ENCODE peak calls at places on chromosomes 7 and 10, in ten cellular contexts. V is psoas muscle; U is fibroblast of lung; Z is heart left ventricle; C is heart right ventricle; G is right lobe of liver; I is CD8-positive, alpha-beta memory T cell; E is H9; P is aorta; B is ascending aorta. F is an unnamed sample.

GRCh38 chr7:41755100-41755499 is 52.2 kb upstream of the INHBA start:
- DNase-seq in V (no peak), U (no peak), Z (no peak), C (no peak), G (no peak), I (no peak), E (no peak), P (no peak), B (no peak), F (no peak)

GRCh38 chr7:108090791-108091460 is 39.2 kb downstream of the LAMB4 start:
- DNase-seq in V (no peak), U (no peak), Z (no peak), C (no peak), G (no peak), I (no peak), E (no peak), P (no peak), B (no peak), F (no peak)

GRCh38 chr10:97915346-97915745 is 65.7 kb downstream of the GOLGA7B start:
- DNase-seq in V (no peak), U (no peak), Z (peak; percentile 18), C (no peak), G (no peak), I (no peak), E (no peak), P (no peak), B (no peak), F (no peak)

GRCh38 chr10:18472977-18473376 is 178.4 kb downstream of the NSUN6 start:
- DNase-seq in V (no peak), U (no peak), Z (peak; percentile 53), C (no peak), G (no peak), I (no peak), E (no peak), P (no peak), B (no peak), F (no peak)

GRCh38 chr10:122419890-122420623 is 34.4 kb upstream of the ARMS2 start:
- DNase-seq in V (no peak), U (peak; percentile 80), Z (peak; percentile 26), C (no peak), G (no peak), I (no peak), E (no peak), P (no peak), B (no peak), F (no peak)

GRCh38 chr7:28408105-28408973 is 4.0 kb upstream of the CREB5 start:
- DNase-seq in V (peak; percentile 67), U (no peak), Z (peak; percentile 65), C (peak; percentile 27), G (no peak), I (no peak), E (peak; percentile 62), P (no peak), B (no peak), F (no peak)

GRCh38 chr10:125151824-125152634 is 8.3 kb downstream of the CTBP2 start:
- DNase-seq in V (no peak), U (no peak), Z (peak; percentile 47), C (peak; percentile 36), G (no peak), I (no peak), E (peak; percentile 96), P (peak; percentile 58), B (no peak), F (peak; percentile 88)

GRCh38 chr7:112997831-112998230 is 88.8 kb downstream of the GPR85 start:
- DNase-seq in V (no peak), U (no peak), Z (no peak), C (no peak), G (no peak), I (no peak), E (no peak), P (no peak), B (no peak), F (no peak)

DNA sequence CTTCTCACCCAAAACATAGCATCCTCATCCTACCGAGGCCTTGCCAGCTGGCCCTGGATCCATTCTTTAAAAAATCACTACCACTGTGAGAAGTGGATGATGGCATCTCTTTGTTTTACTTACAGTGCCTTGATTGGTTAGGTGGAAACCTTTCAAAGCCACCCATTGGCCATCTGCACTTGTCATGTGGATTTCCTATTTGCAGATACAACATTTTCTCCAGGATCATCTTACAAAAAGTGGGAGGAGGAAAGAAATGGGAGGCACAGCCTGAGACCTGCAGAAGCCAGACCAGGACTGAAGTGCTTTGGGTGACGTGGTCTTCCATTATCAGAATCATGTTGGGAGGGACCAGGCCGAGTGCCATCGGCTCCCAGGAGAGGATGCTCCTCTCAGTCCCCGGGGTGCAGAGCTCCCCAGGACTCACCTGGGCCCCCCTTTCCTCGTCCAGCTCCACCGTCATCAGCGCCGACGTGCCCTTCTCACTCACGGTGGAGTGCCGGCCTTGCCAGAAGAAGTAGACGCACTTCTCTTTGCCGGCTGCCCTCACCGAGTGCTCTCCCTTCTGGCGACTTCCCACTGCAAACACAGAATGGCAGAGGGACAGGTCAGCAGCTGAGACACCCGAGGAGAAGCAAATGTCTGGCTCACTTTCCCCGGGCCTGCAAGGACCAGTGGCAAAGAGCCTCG is 161.2 kb downstream of the SVIL start:
- DNase-seq in V (no peak), U (peak; percentile 16), Z (no peak), C (no peak), G (no peak), I (no peak), E (no peak), P (no peak), B (no peak), F (no peak)
- H3K4me1 ChIP-seq in V (peaks cover 78% of the 10 kb centered on the region), U (peaks cover 9% of the 10 kb centered on the region), Z (peaks cover 26% of the 10 kb centered on the region), C (peaks cover 67% of the 10 kb centered on the region), G (peaks cover 9% of the 10 kb centered on the region), I (no peaks in the 10 kb centered on the region), E (no peaks in the 10 kb centered on the region), P (no peaks in the 10 kb centered on the region), B (peaks cover 43% of the 10 kb centered on the region), F (no peaks in the 10 kb centered on the region)

GRCh38 chr7:17300012-17300411 is 1.6 kb downstream of the AHR start:
- DNase-seq in V (no peak), U (no peak), Z (no peak), C (no peak), G (no peak), I (no peak), E (no peak), P (no peak), B (no peak), F (no peak)

GRCh38 chr7:17301491-17302101 is 3.1 kb downstream of the AHR start:
- DNase-seq in V (no peak), U (peak; percentile 34), Z (peak; percentile 34), C (no peak), G (no peak), I (peak; percentile 40), E (no peak), P (no peak), B (no peak), F (no peak)

GRCh38 chr7:17298840-17299476 is 506 bp downstream of the AHR start:
- DNase-seq in V (peak; percentile 44), U (peak; percentile 21), Z (peak; percentile 66), C (peak; percentile 58), G (peak; percentile 75), I (peak; percentile 70), E (peak; percentile 43), P (peak; percentile 73), B (no peak), F (peak; percentile 89)

GRCh38 chr7:17298102-17298839 is at the start of gene AHR:
- DNase-seq in V (peak; percentile 89), U (peak; percentile 96), Z (peak; percentile 97), C (peak; percentile 92), G (peak; percentile 92), I (peak; percentile 83), E (peak; percentile 90), P (peak; percentile 95), B (peak; percentile 80), F (peak; percentile 92)

DNA sequence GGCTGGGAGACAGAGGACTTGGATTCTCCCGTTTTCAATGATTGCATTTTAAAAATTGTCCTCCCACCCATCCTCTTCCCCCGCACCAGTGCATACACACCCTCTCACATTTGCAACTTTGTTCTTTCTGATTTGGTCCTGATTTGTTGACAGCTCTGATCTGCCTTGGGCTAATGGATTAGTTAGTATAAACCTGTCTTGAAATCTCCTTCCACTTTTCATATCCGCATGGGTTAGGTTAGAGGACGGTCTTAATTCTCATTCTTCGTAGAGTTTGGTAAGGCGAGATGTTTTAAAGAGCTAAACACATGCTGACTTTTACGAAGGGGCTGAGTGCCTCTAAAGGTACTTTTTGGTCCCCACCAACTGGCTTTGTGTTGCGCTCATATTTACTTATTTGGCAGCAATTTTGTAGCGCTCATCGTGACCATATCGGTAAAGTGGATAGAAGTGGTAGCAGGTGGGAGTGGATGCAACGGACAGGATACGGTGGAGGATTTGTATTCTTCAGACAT is 1.1 kb downstream of the AHR start:
- DNase-seq in V (no peak), U (peak; percentile 30), Z (no peak), C (no peak), G (no peak), I (no peak), E (no peak), P (no peak), B (no peak), F (no peak)
- H3K4me1 ChIP-seq in V (no peaks in the 10 kb centered on the region), U (peaks cover 3% of the 10 kb centered on the region), Z (peaks cover 51% of the 10 kb centered on the region), C (peaks cover 53% of the 10 kb centered on the region), G (peaks cover 21% of the 10 kb centered on the region), I (peaks cover 32% of the 10 kb centered on the region), E (no peaks in the 10 kb centered on the region), P (no peaks in the 10 kb centered on the region), B (peaks cover 17% of the 10 kb centered on the region), F (peaks cover 8% of the 10 kb centered on the region)

DNA sequence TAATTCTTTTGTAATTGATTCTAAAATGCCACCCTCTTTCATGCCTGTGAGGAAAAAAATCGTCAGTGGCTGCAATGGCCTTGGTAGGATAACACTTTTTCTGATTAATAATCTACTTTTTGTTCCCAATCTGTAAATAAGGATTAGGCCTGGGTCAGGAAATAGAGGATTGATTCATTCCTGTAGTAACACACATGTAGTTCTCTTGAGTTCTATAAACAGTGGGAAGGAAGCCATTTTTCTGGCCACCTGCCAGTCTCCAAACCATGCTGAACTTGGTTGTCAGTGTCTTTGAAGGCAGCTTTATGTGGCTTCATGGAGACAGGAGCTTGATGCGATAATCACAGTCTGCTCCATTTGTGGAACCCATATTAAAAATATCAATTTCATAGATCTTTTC is 169.3 kb upstream of the NFE2L3 start:
- DNase-seq in V (no peak), U (no peak), Z (no peak), C (no peak), G (no peak), I (no peak), E (no peak), P (no peak), B (no peak), F (no peak)
- H3K4me1 ChIP-seq in V (no peaks in the 10 kb centered on the region), U (no peaks in the 10 kb centered on the region), Z (no peaks in the 10 kb centered on the region), C (no peaks in the 10 kb centered on the region), G (no peaks in the 10 kb centered on the region), I (no peaks in the 10 kb centered on the region), E (peaks cover 2% of the 10 kb centered on the region), P (no peaks in the 10 kb centered on the region), B (no peaks in the 10 kb centered on the region), F (no peaks in the 10 kb centered on the region)

DNA sequence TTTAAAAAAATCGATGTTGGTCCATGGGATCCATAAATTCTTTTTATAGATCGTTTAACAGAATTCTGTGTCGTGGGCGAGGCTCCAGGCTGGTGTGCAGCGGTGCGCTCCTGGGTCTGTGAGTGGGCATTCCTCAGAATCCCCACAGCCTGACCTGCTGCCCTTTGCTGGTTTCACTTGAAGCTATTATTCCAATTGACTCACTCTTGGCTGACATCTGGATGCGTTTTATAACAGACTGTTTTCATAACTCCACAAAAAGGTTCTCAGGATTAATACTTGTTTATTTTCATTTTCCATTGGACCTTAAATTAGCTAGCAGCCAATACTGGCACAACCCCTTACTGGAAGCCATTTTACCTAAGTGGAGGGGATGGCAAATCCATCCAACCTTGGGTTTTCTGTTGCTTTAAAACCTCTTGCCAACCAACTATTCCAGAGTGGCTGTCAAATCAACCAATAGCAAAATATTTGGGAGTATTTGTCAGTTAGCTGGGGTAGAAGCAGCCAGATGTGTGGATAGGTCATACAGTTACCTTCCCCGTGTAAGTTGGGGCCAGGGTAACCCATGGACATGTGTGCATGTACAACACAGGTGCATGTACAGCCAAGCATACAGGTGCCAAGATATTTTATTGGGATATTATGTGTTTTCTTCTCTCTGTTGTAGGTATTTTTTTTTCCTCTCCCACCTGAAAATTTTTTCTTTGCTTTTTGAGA is 160.7 kb upstream of the ZNF32 start:
- DNase-seq in V (no peak), U (peak; percentile 97), Z (no peak), C (no peak), G (no peak), I (no peak), E (no peak), P (peak; percentile 81), B (no peak), F (no peak)
- H3K4me1 ChIP-seq in V (no peaks in the 10 kb centered on the region), U (peaks cover 5% of the 10 kb centered on the region), Z (peaks cover 50% of the 10 kb centered on the region), C (peaks cover 44% of the 10 kb centered on the region), G (no peaks in the 10 kb centered on the region), I (peaks cover 16% of the 10 kb centered on the region), E (no peaks in the 10 kb centered on the region), P (peaks cover 5% of the 10 kb centered on the region), B (peaks cover 37% of the 10 kb centered on the region), F (no peaks in the 10 kb centered on the region)

F was measured in left lung.